ENCODE peak calls at places on chromosomes 16 and 17, in six cellular contexts. Q is neuronal stem cell, Y is H1, W is H9, V is trophoblast cell, R is IMR-90. Z is an unnamed sample.

GRCh38 chr17:17741346-17742023 is 60.2 kb downstream of the RAI1 start:
- DNase-seq in Q (peak; percentile 74), Y (no peak), W (peak; percentile 82), V (no peak), R (no peak), Z (peak; percentile 32)

GRCh38 chr17:82156284-82156925 is 56.2 kb downstream of the CCDC57 start:
- DNase-seq in Q (no peak), Y (no peak), W (no peak), V (no peak), R (no peak), Z (no peak)

GRCh38 chr16:67845291-67846062 is 1.3 kb upstream of the NUTF2 start:
- DNase-seq in Q (no peak), Y (no peak), W (no peak), V (no peak), R (no peak), Z (peak; percentile 33)

GRCh38 chr17:18000044-18000443 is 27.4 kb downstream of the DRC3 start:
- DNase-seq in Q (no peak), Y (no peak), W (no peak), V (no peak), R (no peak), Z (no peak)

GRCh38 chr16:53356478-53357207 is 77.6 kb upstream of the RBL2 start:
- DNase-seq in Q (no peak), Y (no peak), W (no peak), V (no peak), R (no peak), Z (no peak)

GRCh38 chr16:4803479-4804243 is 1.2 kb upstream of the ROGDI start:
- DNase-seq in Q (no peak), Y (no peak), W (no peak), V (peak; percentile 27), R (no peak), Z (no peak)

GRCh38 chr17:1347681-1348318 is 52.2 kb downstream of the YWHAE start:
- DNase-seq in Q (no peak), Y (no peak), W (no peak), V (no peak), R (peak; percentile 16), Z (peak; percentile 43)

GRCh38 chr16:20901441-20902112 is 1.0 kb downstream of the LYRM1 start:
- DNase-seq in Q (peak; percentile 21), Y (no peak), W (peak; percentile 57), V (peak; percentile 99), R (peak; percentile 54), Z (peak; percentile 76)

GRCh38 chr17:4980644-4981216 is 6.7 kb downstream of the CAMTA2 start:
- DNase-seq in Q (peak; percentile 72), Y (no peak), W (peak; percentile 72), V (peak; percentile 72), R (peak; percentile 46), Z (peak; percentile 64)

GRCh38 chr17:1755252-1755992 is 6.4 kb upstream of the SERPINF1 start:
- DNase-seq in Q (no peak), Y (no peak), W (no peak), V (no peak), R (no peak), Z (no peak)

GRCh38 chr17:14873996-14874395 is 391.1 kb downstream of the PMP22 start:
- DNase-seq in Q (no peak), Y (no peak), W (no peak), V (no peak), R (no peak), Z (no peak)

GRCh38 chr17:75983501-75984181 is 4.6 kb downstream of the TEN1 start:
- DNase-seq in Q (no peak), Y (no peak), W (peak; percentile 90), V (peak; percentile 87), R (no peak), Z (no peak)

GRCh38 chr17:81398855-81399451 is 3.7 kb downstream of the BAHCC1 start:
- DNase-seq in Q (no peak), Y (no peak), W (no peak), V (no peak), R (no peak), Z (peak; percentile 64)

GRCh38 chr17:37207103-37207502 is 168.7 kb upstream of the C17orf78 start:
- DNase-seq in Q (no peak), Y (no peak), W (no peak), V (no peak), R (no peak), Z (no peak)

GRCh38 chr17:42313773-42314566 is 25.7 kb downstream of the STAT5A start:
- DNase-seq in Q (no peak), Y (no peak), W (no peak), V (peak; percentile 34), R (no peak), Z (no peak)

GRCh38 chr16:89322381-89323119 is 105.0 kb downstream of the ZNF778 start:
- DNase-seq in Q (no peak), Y (no peak), W (peak; percentile 84), V (peak; percentile 84), R (peak; percentile 82), Z (peak; percentile 85)

GRCh38 chr16:20952144-20952797 is 51.7 kb downstream of the LYRM1 start:
- DNase-seq in Q (no peak), Y (no peak), W (no peak), V (peak; percentile 90), R (no peak), Z (no peak)

GRCh38 chr16:50603206-50604064 is 55.2 kb downstream of the NKD1 start:
- DNase-seq in Q (no peak), Y (no peak), W (no peak), V (no peak), R (no peak), Z (peak; percentile 54)

GRCh38 chr17:60256174-60256573 is 106.4 kb downstream of the CA4 start:
- DNase-seq in Q (no peak), Y (no peak), W (no peak), V (no peak), R (peak; percentile 51), Z (no peak)

GRCh38 chr17:66207936-66208335 is 16.0 kb upstream of the CEP112 start:
- DNase-seq in Q (no peak), Y (no peak), W (no peak), V (no peak), R (no peak), Z (no peak)

GRCh38 chr17:66200685-66201092 is 8.8 kb upstream of the CEP112 start:
- DNase-seq in Q (peak; percentile 54), Y (no peak), W (peak; percentile 69), V (peak; percentile 61), R (peak; percentile 83), Z (peak; percentile 81)

GRCh38 chr17:66198242-66198641 is 6.3 kb upstream of the CEP112 start:
- DNase-seq in Q (no peak), Y (no peak), W (no peak), V (no peak), R (no peak), Z (no peak)

DNA sequence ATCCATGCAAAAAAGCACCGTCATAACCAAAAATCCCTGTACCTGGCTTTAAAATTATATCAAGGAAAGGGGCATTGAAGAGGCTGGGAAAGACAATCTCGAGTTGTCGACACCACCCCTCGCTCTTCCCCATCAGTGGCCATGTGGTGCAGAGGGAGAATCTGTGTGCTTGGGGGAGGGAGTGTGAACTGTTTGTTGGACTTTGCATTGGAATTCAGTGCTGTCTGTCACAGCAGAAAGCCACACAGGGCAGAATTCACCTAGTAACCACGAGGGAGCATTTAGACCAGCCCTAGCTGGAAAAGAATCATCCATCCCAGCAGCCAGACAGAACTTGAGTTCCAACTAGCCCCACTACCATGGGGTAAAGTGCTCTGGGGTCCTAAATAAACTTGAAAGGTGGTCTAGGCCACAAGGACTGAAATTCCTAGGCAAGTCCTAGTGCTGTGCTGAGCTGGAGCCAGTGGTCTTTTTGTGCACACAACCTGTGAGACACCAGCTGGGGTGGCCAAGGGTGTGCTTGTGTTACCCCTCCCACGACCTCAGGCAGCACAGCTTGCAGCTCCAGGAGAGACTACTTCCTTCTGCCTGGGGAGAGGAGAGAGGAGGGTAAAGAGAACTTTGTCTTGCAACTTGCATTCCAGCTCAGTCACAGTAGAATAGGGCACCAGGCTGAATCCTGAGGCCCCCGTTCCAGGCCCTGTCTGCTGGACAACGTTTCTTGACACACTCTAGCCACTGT is 11.5 kb upstream of the CEP112 start:
- DNase-seq in Q (no peak), Y (no peak), W (no peak), V (no peak), R (no peak), Z (no peak)
- H4K91ac ChIP-seq in Q (no peak overlapping the region), Y (no peak overlapping the region), W (no peak overlapping the region), V (no peak overlapping the region), R (no peak overlapping the region), Z (no peak overlapping the region)

DNA sequence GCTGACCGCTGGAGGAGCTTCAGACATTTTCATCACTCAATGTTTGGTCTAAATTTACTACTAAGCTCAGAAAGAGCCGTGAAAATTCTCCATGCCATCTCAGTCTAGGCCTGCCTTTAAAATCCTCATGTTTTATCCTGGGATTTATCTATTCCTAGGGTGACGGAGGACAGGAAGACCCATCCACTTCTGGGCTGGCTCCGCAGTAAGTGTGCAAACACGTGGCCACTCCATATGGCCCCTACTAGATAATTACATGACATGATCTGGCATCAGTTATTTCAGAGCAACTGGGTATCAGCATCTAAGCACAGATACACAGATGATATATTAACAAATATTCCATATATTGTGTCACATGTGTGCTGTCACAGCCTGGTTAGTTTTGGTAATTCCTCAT is 77.8 kb upstream of the HS3ST4 start:
- DNase-seq in Q (no peak), Y (no peak), W (no peak), V (no peak), R (no peak), Z (no peak)
- H3K4ac ChIP-seq in Q (no peak overlapping the region), Y (no peak overlapping the region), W (no peak overlapping the region), V (no peak overlapping the region), R (no peak overlapping the region), Z (no peak overlapping the region)

DNA sequence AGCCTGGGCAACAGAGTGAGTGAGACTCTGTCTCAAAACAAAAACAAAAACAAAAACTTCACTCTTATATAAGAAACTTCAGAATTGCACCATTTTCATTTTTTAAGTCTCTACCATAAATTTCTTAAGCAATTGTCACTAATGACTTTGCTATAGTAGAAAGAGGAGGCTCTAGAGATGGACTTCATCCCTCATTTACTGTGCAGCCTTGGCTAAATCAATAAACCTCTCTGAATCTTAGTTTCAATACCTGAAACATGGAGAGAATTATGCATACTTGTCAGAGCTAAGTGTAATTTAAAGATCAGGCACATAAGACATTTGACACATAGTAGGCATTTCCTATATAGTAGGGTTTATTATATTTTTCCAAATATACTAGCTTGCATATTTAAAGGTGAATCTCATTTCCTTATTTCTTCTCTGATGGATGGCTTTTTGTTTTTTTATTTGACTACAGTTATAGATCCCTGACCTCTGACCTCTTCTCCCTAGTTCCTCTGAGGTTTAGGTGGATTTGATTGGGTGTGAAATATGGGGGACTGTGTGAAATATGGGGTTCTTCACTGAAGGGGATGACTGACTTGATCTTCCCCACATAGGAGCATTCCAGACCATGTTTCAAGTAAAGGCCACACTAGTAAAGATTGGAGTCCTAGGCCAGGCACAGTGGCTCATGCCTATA is 2.7 kb downstream of the CCL5 start:
- DNase-seq in Q (no peak), Y (no peak), W (no peak), V (no peak), R (no peak), Z (no peak)
- H3K18ac ChIP-seq in Q (no peak overlapping the region), Y (no peak overlapping the region), W (no peak overlapping the region), V (no peak overlapping the region), R (no peak overlapping the region), Z (no peak overlapping the region)

DNA sequence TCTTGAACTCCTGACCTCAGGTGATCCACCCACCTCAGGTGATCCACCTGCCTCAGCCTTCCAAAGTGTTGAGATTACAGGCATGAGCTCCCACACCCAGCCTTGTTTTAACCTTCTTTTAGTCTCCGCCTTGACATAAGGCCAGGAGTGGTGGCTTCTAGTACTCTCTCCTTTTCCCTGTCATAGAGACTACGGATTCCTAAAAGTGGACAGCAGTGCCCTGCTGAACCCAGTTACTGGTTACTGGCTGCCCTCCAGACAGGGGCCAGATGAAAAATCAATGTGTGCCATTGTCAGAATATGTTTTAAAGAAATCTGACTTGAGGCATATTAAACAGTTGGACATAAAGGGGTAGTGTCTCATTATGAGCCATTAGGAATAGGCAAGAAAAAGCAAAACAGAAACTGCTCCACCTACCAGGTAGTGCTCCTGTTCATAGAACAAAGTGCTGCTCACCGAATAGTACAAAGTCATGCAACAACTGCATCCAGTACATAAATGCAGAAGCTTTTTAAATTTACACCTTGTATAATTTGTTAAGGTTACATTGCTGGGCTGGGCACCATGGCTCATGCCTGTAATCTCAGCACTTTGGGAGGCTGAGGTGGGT is 32.1 kb downstream of the TRIM25 start:
- DNase-seq in Q (no peak), Y (no peak), W (no peak), V (no peak), R (no peak), Z (no peak)
- H4K91ac ChIP-seq in Q (no peak overlapping the region), Y (no peak overlapping the region), W (no peak overlapping the region), V (no peak overlapping the region), R (no peak overlapping the region), Z (no peak overlapping the region)